ENCODE peak calls at places on chromosomes 2 and 18, in eight cellular contexts. F, Z, L, R, Q, X, P and N are unnamed samples.

GRCh38 chr2:216215991-216216390 is 106.8 kb downstream of the XRCC5 start:
- DNase-seq in Q (no peak), X (no peak), L (no peak), R (no peak), F (no peak), P (no peak), Z (no peak), N (no peak)

GRCh38 chr2:232623768-232624553 is 9.4 kb upstream of the EFHD1 start:
- DNase-seq in P (no peak), L (no peak), F (no peak), X (no peak), Q (no peak), Z (no peak), R (no peak), N (no peak)

GRCh38 chr2:18271370-18272147 is 288.9 kb downstream of the RDH14 start:
- DNase-seq in Q (no peak), F (no peak), L (no peak), P (no peak), Z (no peak), X (no peak), R (no peak), N (no peak)

GRCh38 chr18:34023471-34023870 is 201.2 kb downstream of the NOL4 start:
- DNase-seq in Q (no peak), L (no peak), F (no peak), P (no peak), R (no peak), X (no peak), Z (no peak), N (no peak)

GRCh38 chr18:54388203-54389142 is 30.8 kb downstream of the C18orf54 start:
- DNase-seq in Z (peak), X (peak), L (no peak), R (peak), P (no peak), Q (no peak), F (no peak), N (peak)

GRCh38 chr2:241597561-241597960 is 39.0 kb downstream of the BOK start:
- DNase-seq in R (no peak), F (no peak), P (no peak), Z (no peak), X (no peak), Q (no peak), L (no peak), N (no peak)

GRCh38 chr18:57214976-57215375 is 68.1 kb downstream of the BOD1L2 start:
- DNase-seq in P (no peak), Q (no peak), Z (no peak), X (no peak), F (no peak), L (no peak), R (no peak), N (no peak)

GRCh38 chr18:62403125-62403524 is 78.0 kb downstream of the TNFRSF11A start:
- DNase-seq in Q (no peak), P (no peak), R (no peak), X (no peak), Z (peak), F (no peak), L (no peak), N (no peak)

GRCh38 chr2:35298493-35298892 is 1057.1 kb upstream of the CRIM1 start:
- DNase-seq in X (no peak), F (no peak), Q (no peak), Z (no peak), R (no peak), P (no peak), L (no peak), N (no peak)

GRCh38 chr2:237922641-237923361 is 44.0 kb upstream of the UBE2F start:
- DNase-seq in X (no peak), Z (no peak), P (no peak), F (no peak), Q (no peak), L (no peak), R (no peak), N (no peak)